ENCODE peak calls at places on chromosome 7, in five cellular contexts. O is vagina, Z is spleen, C is K562, X is stomach. R is an unnamed sample.

GRCh38 chr7:29453022-29453421 is 110.6 kb upstream of the PRR15 start:
- DNase-seq in O (no peak), Z (no peak), C (no peak), X (no peak), R (no peak)

GRCh38 chr7:88669913-88670312 is 89.6 kb upstream of the ZNF804B start:
- DNase-seq in O (no peak), Z (no peak), C (no peak), X (no peak), R (no peak)

GRCh38 chr7:116591202-116592040 is 66.6 kb downstream of the CAV1 start:
- DNase-seq in O (no peak), Z (no peak), C (peak; percentile 22), X (no peak), R (no peak)

GRCh38 chr7:36638140-36638539 is 86.2 kb downstream of the AOAH start:
- DNase-seq in O (no peak), Z (no peak), C (no peak), X (no peak), R (no peak)

GRCh38 chr7:40015790-40016296 is 65.8 kb downstream of the CDK13 start:
- DNase-seq in O (no peak), Z (no peak), C (no peak), X (no peak), R (peak; percentile 15)

GRCh38 chr7:94228678-94229077 is 166.0 kb upstream of the COL1A2 start:
- DNase-seq in O (no peak), Z (no peak), C (no peak), X (no peak), R (no peak)

GRCh38 chr7:32070406-32071360 is at the start of gene PDE1C:
- DNase-seq in O (peak; percentile 62), Z (no peak), C (no peak), X (no peak), R (peak; percentile 13)

GRCh38 chr7:19177269-19177668 is 32.0 kb upstream of the FERD3L start:
- DNase-seq in O (no peak), Z (no peak), C (no peak), X (no peak), R (no peak)

GRCh38 chr7:137958593-137959431 is 43.1 kb downstream of the CREB3L2 start:
- DNase-seq in O (no peak), Z (no peak), C (no peak), X (no peak), R (no peak)

GRCh38 chr7:111756687-111757178 is 194.4 kb upstream of the IMMP2L start:
- DNase-seq in O (peak; percentile 96), Z (no peak), C (no peak), X (no peak), R (no peak)

GRCh38 chr7:154862153-154862791 is 140.7 kb downstream of the PAXIP1 start:
- DNase-seq in O (no peak), Z (no peak), C (no peak), X (no peak), R (no peak)

GRCh38 chr7:92793656-92794205 is 42.6 kb downstream of the CDK6 start:
- DNase-seq in O (no peak), Z (no peak), C (no peak), X (no peak), R (no peak)

GRCh38 chr7:45131891-45132290 is 20.4 kb upstream of the TBRG4 start:
- DNase-seq in O (no peak), Z (peak; percentile 49), C (no peak), X (no peak), R (no peak)

GRCh38 chr7:39720586-39720985 is 97.2 kb downstream of the RALA start:
- DNase-seq in O (no peak), Z (no peak), C (peak; percentile 38), X (peak; percentile 56), R (no peak)

GRCh38 chr7:141097430-141097829 is 23.6 kb downstream of the TMEM178B start:
- DNase-seq in O (no peak), Z (no peak), C (peak; percentile 31), X (no peak), R (no peak)

GRCh38 chr7:120060283-120060682 is 212.7 kb upstream of the KCND2 start:
- DNase-seq in O (no peak), Z (no peak), C (no peak), X (no peak), R (no peak)

GRCh38 chr7:105448181-105448580 is 59.5 kb upstream of the SRPK2 start:
- DNase-seq in O (no peak), Z (no peak), C (no peak), X (no peak), R (no peak)

GRCh38 chr7:116305485-116306408 is 95.4 kb downstream of the TES start:
- DNase-seq in O (no peak), Z (no peak), C (no peak), X (no peak), R (no peak)

GRCh38 chr7:28292826-28293528 is 112.4 kb upstream of the JAZF1 start:
- DNase-seq in O (no peak), Z (no peak), C (no peak), X (no peak), R (no peak)

GRCh38 chr7:484365-485101 is 35.1 kb downstream of the PDGFA start:
- DNase-seq in O (no peak), Z (peak; percentile 57), C (no peak), X (no peak), R (no peak)

GRCh38 chr7:32161708-32162107 is 91.5 kb upstream of the PDE1C start:
- DNase-seq in O (no peak), Z (no peak), C (no peak), X (no peak), R (no peak)

GRCh38 chr7:33745934-33746333 is 159.4 kb upstream of the BMPER start:
- DNase-seq in O (no peak), Z (no peak), C (no peak), X (no peak), R (no peak)

GRCh38 chr7:500521-501420 is 18.9 kb downstream of the PDGFA start:
- DNase-seq in O (no peak), Z (peak; percentile 70), C (no peak), X (no peak), R (no peak)

GRCh38 chr7:89002942-89003618 is 207.5 kb upstream of the TEX47 start:
- DNase-seq in O (no peak), Z (no peak), C (no peak), X (no peak), R (no peak)

GRCh38 chr7:157405914-157406810 is 69.4 kb downstream of the DNAJB6 start:
- DNase-seq in O (no peak), Z (no peak), C (peak; percentile 55), X (no peak), R (no peak)

GRCh38 chr7:149621776-149622175 is 124.2 kb upstream of the ZNF746 start:
- DNase-seq in O (no peak), Z (peak; percentile 29), C (no peak), X (no peak), R (no peak)

GRCh38 chr7:48109848-48110663 is 21.0 kb downstream of the UPP1 start:
- DNase-seq in O (no peak), Z (peak; percentile 93), C (peak; percentile 68), X (peak; percentile 86), R (peak; percentile 50)

GRCh38 chr7:2811476-2812118 is 32.5 kb downstream of the GNA12 start:
- DNase-seq in O (no peak), Z (no peak), C (no peak), X (no peak), R (no peak)

GRCh38 chr7:22762866-22763265 is 35.9 kb downstream of the IL6 start:
- DNase-seq in O (no peak), Z (no peak), C (no peak), X (no peak), R (no peak)
- TF ChIP-seq POLR2A in O (no peak), Z (no peak), C (no peak), X (no peak), R (no peak)

DNA sequence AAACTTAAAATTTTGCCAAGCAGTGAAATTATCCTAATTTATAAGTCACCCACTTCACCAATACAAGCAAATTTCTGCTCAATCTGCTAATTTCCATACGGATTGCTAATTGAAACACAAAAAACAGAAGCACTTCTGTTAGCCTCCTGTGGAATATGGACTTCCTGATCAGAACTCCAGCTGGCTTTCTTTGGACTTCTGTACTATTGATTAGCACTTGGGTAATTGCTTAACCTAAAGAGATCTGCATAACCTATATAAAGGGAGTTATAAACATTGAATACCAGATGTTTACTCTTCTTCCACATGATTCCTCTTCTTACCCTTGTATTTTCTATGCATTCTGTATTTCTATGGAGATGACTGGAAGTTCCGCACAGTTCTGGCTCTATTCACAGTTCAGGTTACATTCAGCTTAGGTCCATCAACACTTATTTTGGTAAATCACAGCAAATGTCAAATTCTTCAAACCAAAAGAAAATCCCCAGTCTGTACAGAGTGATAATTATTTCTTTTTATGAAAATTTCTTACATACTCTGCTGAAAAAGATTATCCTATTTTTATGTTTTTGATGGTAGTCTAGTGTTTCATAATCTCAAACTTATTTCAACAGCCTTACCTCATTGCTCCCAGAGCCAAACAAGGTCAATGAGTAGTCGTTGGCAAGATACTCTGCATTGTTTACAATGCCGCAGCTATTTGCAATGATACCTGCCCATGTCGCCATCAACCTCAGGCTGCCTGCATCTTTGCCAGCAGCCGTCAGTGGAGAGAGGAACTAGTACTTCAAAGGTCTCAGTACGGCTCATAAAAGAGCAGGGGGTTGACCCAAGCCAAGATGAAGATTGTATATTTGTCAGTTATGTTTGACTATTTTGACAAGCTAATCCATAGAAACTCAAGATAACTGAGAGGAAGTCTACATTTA is 225.6 kb downstream of the AHR start:
- DNase-seq in O (no peak), Z (no peak), C (no peak), X (peak; percentile 44), R (no peak)
- TF ChIP-seq POLR2AphosphoS5 in O (peak; percentile 75), Z (no peak), C (no peak), X (peak; percentile 46), R (no peak)

DNA sequence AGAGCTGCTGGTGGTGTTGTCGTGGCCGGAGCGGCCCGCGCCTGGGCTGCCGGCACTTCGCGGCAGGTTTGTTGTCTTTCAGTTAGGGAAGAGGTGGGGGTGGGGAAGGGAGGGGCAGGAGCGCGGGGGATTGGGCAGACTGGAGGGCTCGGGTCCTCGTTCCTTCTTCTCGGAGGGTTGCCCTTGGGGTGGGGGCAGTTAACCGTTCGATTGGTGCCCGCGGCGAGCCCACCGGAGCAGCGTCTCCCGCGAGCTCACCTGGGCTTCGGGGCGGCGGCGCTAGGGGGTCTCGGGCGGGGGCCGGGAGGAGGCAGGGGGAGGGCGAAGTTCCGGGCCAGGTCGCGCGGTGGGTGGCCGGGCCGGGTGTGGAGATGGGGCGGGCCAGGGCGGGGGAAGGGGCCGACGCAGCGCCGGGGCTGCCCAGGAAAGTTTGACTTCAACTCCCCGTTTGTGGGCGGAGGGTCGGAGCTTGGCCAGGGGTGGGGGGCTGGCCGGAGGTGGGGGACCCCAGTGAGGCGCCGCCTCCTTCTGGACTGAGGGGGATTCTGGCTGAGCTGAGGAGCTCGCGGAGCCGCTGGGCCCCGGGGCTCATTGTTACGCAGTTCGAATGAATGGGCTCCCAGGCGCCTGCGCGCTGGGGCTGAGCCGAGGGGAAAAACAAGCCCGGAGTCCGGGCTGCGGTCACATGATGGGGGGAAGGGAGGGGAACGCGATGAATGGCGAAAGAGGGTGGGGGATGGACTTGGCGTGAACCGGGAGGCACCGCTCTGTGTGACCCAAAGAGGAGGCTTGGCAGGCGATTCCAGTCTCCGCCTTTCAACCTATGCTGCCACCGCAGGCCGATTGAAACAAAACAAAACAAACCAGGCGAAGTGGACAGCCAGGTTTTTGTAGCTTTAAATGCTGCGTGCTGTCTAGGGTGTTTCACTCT is 582 bp downstream of the HBP1 start:
- DNase-seq in O (peak; percentile 99), Z (peak; percentile 97), C (peak; percentile 95), X (peak; percentile 97), R (peak; percentile 46)
- TF ChIP-seq POLR2A in O (peak; percentile 56), Z (peak; percentile 45), C (peak; percentile 84), X (peak; percentile 23), R (no peak)

DNA sequence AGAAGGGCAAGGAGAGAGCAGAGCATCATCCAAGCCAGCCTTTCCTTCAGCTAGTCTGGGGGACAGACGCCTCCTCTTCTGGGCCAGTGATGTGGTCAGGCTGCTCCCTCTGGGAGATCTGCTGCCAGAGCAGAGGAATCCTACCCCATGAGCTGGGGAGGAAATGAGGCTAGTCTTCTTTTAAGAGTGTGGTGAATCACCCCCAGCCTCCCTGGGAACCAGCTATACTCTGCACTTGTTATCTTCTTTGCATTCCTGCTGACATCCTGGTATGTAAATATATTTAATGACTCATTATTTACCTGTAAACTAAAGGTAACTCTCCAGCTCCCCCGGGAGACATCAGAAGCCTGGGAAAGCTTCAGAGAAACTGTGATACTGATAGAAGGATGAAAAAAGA is 41.6 kb upstream of the EPHB6 start:
- DNase-seq in O (no peak), Z (no peak), C (no peak), X (no peak), R (no peak)
- TF ChIP-seq POLR2AphosphoS5 in O (no peak), Z (no peak), C (no peak), X (peak; percentile 15), R (no peak)

R was measured in GM12892.